ENCODE peak calls at places on chromosomes 2 and 18, in nine cellular contexts. K is Panc1; G is keratinocyte; L is prostate gland; S is neuronal stem cell; E is endothelial cell of umbilical vein; X is CD8-positive, alpha-beta memory T cell; Z is uterus; T is HepG2. V is an unnamed sample.

GRCh38 chr18:41501848-41502247 is 453.2 kb upstream of the PIK3C3 start:
- DNase-seq in K (no peak), G (peak; percentile 13), L (no peak), S (no peak), E (no peak), X (no peak), Z (no peak), T (no peak), V (no peak)

GRCh38 chr2:88197732-88198131 is 27.6 kb downstream of the THNSL2 start:
- DNase-seq in K (no peak), G (no peak), L (no peak), S (no peak), E (no peak), X (no peak), Z (no peak), T (no peak), V (no peak)

GRCh38 chr2:10120938-10121574 is 1.5 kb upstream of the RRM2 start:
- DNase-seq in K (no peak), G (no peak), L (no peak), S (no peak), E (no peak), X (no peak), Z (no peak), T (peak; percentile 72), V (peak; percentile 39)

GRCh38 chr2:107595749-107596148 is 230.9 kb upstream of the RGPD4 start:
- DNase-seq in K (no peak), G (peak; percentile 21), L (no peak), S (no peak), E (no peak), X (no peak), Z (no peak), T (no peak), V (no peak)

GRCh38 chr2:88669371-88670214 is 21.9 kb upstream of the RPIA start:
- DNase-seq in K (no peak), G (no peak), L (peak; percentile 9), S (no peak), E (peak; percentile 55), X (peak; percentile 9), Z (no peak), T (peak; percentile 58), V (peak; percentile 60)

GRCh38 chr2:135570884-135571283 is 39.6 kb downstream of the R3HDM1 start:
- DNase-seq in K (no peak), G (no peak), L (no peak), S (no peak), E (no peak), X (no peak), Z (no peak), T (no peak), V (no peak)

GRCh38 chr2:122041455-122041854 is 286.0 kb downstream of the TSN start:
- DNase-seq in K (no peak), G (no peak), L (no peak), S (no peak), E (no peak), X (no peak), Z (no peak), T (no peak), V (no peak)

GRCh38 chr2:23649285-23649684 is 264.3 kb downstream of the KLHL29 start:
- DNase-seq in K (no peak), G (no peak), L (no peak), S (peak; percentile 32), E (no peak), X (no peak), Z (no peak), T (no peak), V (no peak)

GRCh38 chr2:68463287-68463877 is 3.7 kb downstream of the FBXO48 start:
- DNase-seq in K (no peak), G (no peak), L (no peak), S (peak; percentile 53), E (peak; percentile 75), X (peak; percentile 50), Z (no peak), T (peak; percentile 68), V (peak; percentile 75)

GRCh38 chr2:220478305-220479058 is 851.1 kb downstream of the SLC4A3 start:
- DNase-seq in K (no peak), G (no peak), L (peak; percentile 25), S (no peak), E (no peak), X (no peak), Z (no peak), T (no peak), V (no peak)

GRCh38 chr2:213846856-213847255 is 562.6 kb downstream of the SPAG16 start:
- DNase-seq in K (no peak), G (no peak), L (no peak), S (no peak), E (no peak), X (no peak), Z (no peak), T (no peak), V (no peak)

GRCh38 chr18:34608064-34608463 is 102.0 kb upstream of the DTNA start:
- DNase-seq in K (no peak), G (no peak), L (no peak), S (no peak), E (no peak), X (no peak), Z (no peak), T (no peak), V (no peak)

GRCh38 chr18:59011786-59012185 is 127.9 kb upstream of the SEC11C start:
- DNase-seq in K (no peak), G (no peak), L (no peak), S (no peak), E (no peak), X (no peak), Z (no peak), T (no peak), V (no peak)

GRCh38 chr2:236998250-236998649 is 87.4 kb upstream of the COPS8 start:
- DNase-seq in K (no peak), G (no peak), L (peak; percentile 53), S (no peak), E (peak; percentile 88), X (no peak), Z (no peak), T (no peak), V (no peak)

GRCh38 chr2:17635007-17635406 is 94.5 kb downstream of the VSNL1 start:
- DNase-seq in K (no peak), G (no peak), L (no peak), S (no peak), E (no peak), X (no peak), Z (no peak), T (no peak), V (no peak)

GRCh38 chr18:79059456-79059855 is 9.7 kb upstream of the ATP9B start:
- DNase-seq in K (no peak), G (no peak), L (no peak), S (no peak), E (no peak), X (no peak), Z (no peak), T (no peak), V (no peak)

GRCh38 chr2:170886391-170886790 is 42.7 kb upstream of the GORASP2 start:
- DNase-seq in K (no peak), G (peak; percentile 79), L (no peak), S (no peak), E (no peak), X (no peak), Z (no peak), T (no peak), V (no peak)

GRCh38 chr2:218438601-218439000 is 19.7 kb downstream of the VIL1 start:
- DNase-seq in K (no peak), G (no peak), L (no peak), S (no peak), E (no peak), X (no peak), Z (no peak), T (no peak), V (no peak)

GRCh38 chr2:207766697-207767460 is 2.8 kb downstream of the FZD5 start:
- DNase-seq in K (no peak), G (no peak), L (no peak), S (no peak), E (no peak), X (no peak), Z (no peak), T (peak; percentile 48), V (no peak)
- H3K36me3 ChIP-seq in K (no peaks in the 10 kb centered on the region), G (peaks cover 7% of the 10 kb centered on the region), L (no peaks in the 10 kb centered on the region), S (peaks cover 64% of the 10 kb centered on the region), E (no peaks in the 10 kb centered on the region), X (no peaks in the 10 kb centered on the region), Z (no peaks in the 10 kb centered on the region), T (peaks cover 46% of the 10 kb centered on the region), V (no peaks in the 10 kb centered on the region)

DNA sequence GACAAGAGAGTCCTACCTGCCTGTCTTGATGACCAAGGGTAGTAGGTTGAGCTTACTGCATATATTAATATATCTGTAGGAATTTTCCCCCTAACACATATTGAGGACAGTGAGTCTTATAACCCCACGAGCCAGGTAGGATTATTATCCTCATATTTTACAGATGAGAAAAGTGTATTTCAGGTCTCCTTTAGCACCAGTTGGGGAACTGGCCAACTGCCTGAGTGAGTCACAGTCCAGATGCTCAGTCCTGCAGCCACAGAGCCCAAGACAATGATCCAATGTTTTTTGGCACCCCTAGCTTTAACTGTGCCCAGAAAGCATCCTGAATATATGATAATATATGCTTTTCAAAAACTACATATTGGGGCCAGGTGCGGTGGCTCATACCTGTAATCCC is 30.8 kb upstream of the GLS start:
- DNase-seq in K (no peak), G (no peak), L (no peak), S (no peak), E (peak; percentile 61), X (no peak), Z (no peak), T (no peak), V (peak; percentile 76)
- H3K36me3 ChIP-seq in K (no peaks in the 10 kb centered on the region), G (no peaks in the 10 kb centered on the region), L (no peaks in the 10 kb centered on the region), S (no peaks in the 10 kb centered on the region), E (no peaks in the 10 kb centered on the region), X (no peaks in the 10 kb centered on the region), Z (no peaks in the 10 kb centered on the region), T (no peaks in the 10 kb centered on the region), V (no peaks in the 10 kb centered on the region)

DNA sequence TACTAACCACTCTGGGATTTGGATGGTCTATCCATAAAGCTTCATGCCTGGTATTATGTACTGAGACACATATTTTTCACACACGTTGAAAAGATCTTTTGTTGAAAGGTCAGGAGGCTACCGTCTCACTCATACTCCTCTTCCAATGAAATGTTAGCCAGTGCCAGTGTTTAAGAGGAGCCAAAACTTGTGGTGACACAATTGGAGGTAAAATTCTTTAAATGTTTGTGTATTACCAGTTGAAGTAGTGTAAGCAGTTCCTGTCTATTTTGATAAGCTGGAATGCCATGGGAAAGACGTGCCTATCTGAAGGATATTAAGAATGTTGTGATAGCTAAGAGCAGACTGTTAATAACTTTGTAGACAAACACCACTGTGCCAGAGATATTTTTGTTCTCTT is 32.1 kb downstream of the MARCHF7 start:
- DNase-seq in K (no peak), G (no peak), L (no peak), S (no peak), E (peak; percentile 79), X (no peak), Z (no peak), T (no peak), V (peak; percentile 66)
- H3K36me3 ChIP-seq in K (peaks cover 57% of the 10 kb centered on the region), G (peaks cover 13% of the 10 kb centered on the region), L (no peaks in the 10 kb centered on the region), S (peaks cover 96% of the 10 kb centered on the region), E (peaks cover 17% of the 10 kb centered on the region), X (peaks cover 38% of the 10 kb centered on the region), Z (no peaks in the 10 kb centered on the region), T (peaks cover 81% of the 10 kb centered on the region), V (peaks cover 47% of the 10 kb centered on the region)

DNA sequence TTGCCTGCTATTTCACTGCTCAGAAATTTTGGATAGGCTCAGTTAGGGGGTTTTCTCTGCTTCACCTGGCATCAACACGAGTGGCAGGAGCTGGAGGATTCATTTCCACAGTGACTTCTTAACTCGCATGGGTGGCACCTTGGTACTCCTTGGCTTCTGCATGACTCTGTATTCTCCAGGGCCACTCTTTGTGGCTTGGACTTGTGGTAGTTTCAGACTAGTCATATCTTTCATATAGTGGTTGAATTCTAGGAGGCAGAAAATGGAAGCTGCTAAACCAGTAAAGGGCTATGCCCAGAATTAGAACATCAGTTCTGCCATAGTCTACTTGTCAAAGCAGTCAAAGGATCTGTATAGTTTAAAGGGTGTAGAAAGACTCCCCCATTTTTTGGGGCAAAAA is 6.8 kb downstream of the MAIP1 start:
- DNase-seq in K (no peak), G (no peak), L (no peak), S (no peak), E (no peak), X (no peak), Z (no peak), T (no peak), V (no peak)
- H3K36me3 ChIP-seq in K (peaks cover 57% of the 10 kb centered on the region), G (peaks cover 14% of the 10 kb centered on the region), L (peaks cover 5% of the 10 kb centered on the region), S (peaks cover 95% of the 10 kb centered on the region), E (peaks cover 5% of the 10 kb centered on the region), X (peaks cover 10% of the 10 kb centered on the region), Z (no peaks in the 10 kb centered on the region), T (peaks cover 74% of the 10 kb centered on the region), V (peaks cover 57% of the 10 kb centered on the region)